ENCODE peak calls at places on chromosomes 4 and X, in six cellular contexts. N, X, Z, F, C and B are unnamed samples.

GRCh38 chr4:21879187-21879586 is 69.4 kb downstream of the KCNIP4 start:
- DNase-seq in C (peak), X (no peak), Z (peak), F (no peak), N (peak), B (no peak)

GRCh38 chr4:78478523-78478922 is 73.0 kb upstream of the ANXA3 start:
- DNase-seq in C (no peak), X (no peak), Z (no peak), N (no peak), F (no peak), B (no peak)

GRCh38 chrX:109858602-109859341 is 125.7 kb upstream of the ACSL4 start:
- DNase-seq in C (no peak), X (no peak), Z (no peak), N (no peak), F (no peak), B (no peak)

GRCh38 chr4:1315306-1315705 is 25.6 kb downstream of the MAEA start:
- DNase-seq in F (no peak), N (no peak), C (no peak), Z (no peak), X (no peak), B (no peak)

GRCh38 chr4:56768772-56769171 is 52.7 kb downstream of the SPINK2 start:
- DNase-seq in F (no peak), C (no peak), Z (no peak), X (peak), N (no peak), B (no peak)

GRCh38 chr4:123744664-123745290 is 348.2 kb downstream of the SPRY1 start:
- DNase-seq in X (no peak), F (peak), Z (no peak), C (no peak), N (no peak), B (no peak)

GRCh38 chrX:155127465-155127864 is 56.2 kb downstream of the BRCC3 start:
- DNase-seq in F (no peak), N (no peak), X (no peak), Z (no peak), C (no peak), B (no peak)

GRCh38 chrX:2282490-2283090 is 218.2 kb downstream of the DHRSX start:
- DNase-seq in F (no peak), X (no peak), C (no peak), N (no peak), Z (no peak), B (no peak)

GRCh38 chr4:30619679-30620078 is 100.5 kb upstream of the PCDH7 start:
- DNase-seq in N (no peak), X (no peak), C (no peak), F (no peak), Z (no peak), B (no peak)

GRCh38 chrX:152245231-152245630 is 106.9 kb upstream of the MAGEA10 start:
- DNase-seq in Z (peak), F (no peak), N (no peak), X (no peak), C (no peak), B (no peak)

GRCh38 chr4:6781113-6781512 is 1.4 kb upstream of the KIAA0232 start:
- DNase-seq in F (no peak), N (no peak), X (no peak), C (no peak), Z (no peak), B (no peak)

GRCh38 chrX:103716967-103717366 is 6.3 kb downstream of the TMEM31 start:
- DNase-seq in X (no peak), F (no peak), Z (peak), C (peak), N (no peak), B (no peak)

GRCh38 chr4:88077911-88078310 is 70.5 kb downstream of the PKD2 start:
- DNase-seq in N (no peak), Z (no peak), C (no peak), F (no peak), X (no peak), B (no peak)

GRCh38 chr4:15774020-15774420 is 4.1 kb upstream of the CD38 start:
- DNase-seq in Z (peak), X (peak), N (no peak), F (no peak), C (no peak), B (no peak)

GRCh38 chr4:44638091-44638490 is 13.3 kb downstream of the YIPF7 start:
- DNase-seq in F (no peak), Z (no peak), N (no peak), C (no peak), X (no peak), B (no peak)